ENCODE peak calls at places on chromosomes 7 and 10, in four cellular contexts. One of them, this sample, is unnamed.

GRCh38 chr7:6158424-6159096 is 113.9 kb downstream of the CYTH3 start:
- DNase-seq in stimulated activated CD8-positive, alpha-beta memory T cell treated with anti-CD3 and anti-CD28 coated beads, Interleukin-15, amount 100 ng/mL, for 4 hours: no peak
- DNase-seq in GM23248: no peak
- DNase-seq in body of pancreas: no peak
- DNase-seq in this sample: no peak

GRCh38 chr10:23047201-23048050 is 48.0 kb upstream of the MSRB2 start:
- DNase-seq in stimulated activated CD8-positive, alpha-beta memory T cell treated with anti-CD3 and anti-CD28 coated beads, Interleukin-15, amount 100 ng/mL, for 4 hours: no peak
- DNase-seq in GM23248: peak; percentile 48
- DNase-seq in body of pancreas: no peak
- DNase-seq in this sample: peak; percentile 12

GRCh38 chr10:71059059-71059818 is 153.1 kb upstream of the UNC5B start:
- DNase-seq in stimulated activated CD8-positive, alpha-beta memory T cell treated with anti-CD3 and anti-CD28 coated beads, Interleukin-15, amount 100 ng/mL, for 4 hours: no peak
- DNase-seq in GM23248: no peak
- DNase-seq in body of pancreas: no peak
- DNase-seq in this sample: no peak

GRCh38 chr7:98867271-98867701 is 2.5 kb downstream of the TMEM130 start:
- DNase-seq in stimulated activated CD8-positive, alpha-beta memory T cell treated with anti-CD3 and anti-CD28 coated beads, Interleukin-15, amount 100 ng/mL, for 4 hours: no peak
- DNase-seq in GM23248: no peak
- DNase-seq in body of pancreas: peak; percentile 22
- DNase-seq in this sample: peak; percentile 38

GRCh38 chr7:155796381-155797261 is 15.6 kb downstream of the SHH start:
- DNase-seq in stimulated activated CD8-positive, alpha-beta memory T cell treated with anti-CD3 and anti-CD28 coated beads, Interleukin-15, amount 100 ng/mL, for 4 hours: peak; percentile 16
- DNase-seq in GM23248: peak; percentile 67
- DNase-seq in body of pancreas: peak; percentile 79
- DNase-seq in this sample: no peak

GRCh38 chr7:109126404-109127050 is 556.9 kb downstream of the DNAJB9 start:
- DNase-seq in stimulated activated CD8-positive, alpha-beta memory T cell treated with anti-CD3 and anti-CD28 coated beads, Interleukin-15, amount 100 ng/mL, for 4 hours: no peak
- DNase-seq in GM23248: no peak
- DNase-seq in body of pancreas: no peak
- DNase-seq in this sample: no peak

GRCh38 chr10:33241351-33241750 is 93.1 kb downstream of the NRP1 start:
- DNase-seq in stimulated activated CD8-positive, alpha-beta memory T cell treated with anti-CD3 and anti-CD28 coated beads, Interleukin-15, amount 100 ng/mL, for 4 hours: no peak
- DNase-seq in GM23248: peak; percentile 39
- DNase-seq in body of pancreas: no peak
- DNase-seq in this sample: no peak

GRCh38 chr7:156780724-156781455 is 112.1 kb downstream of the LMBR1 start:
- DNase-seq in stimulated activated CD8-positive, alpha-beta memory T cell treated with anti-CD3 and anti-CD28 coated beads, Interleukin-15, amount 100 ng/mL, for 4 hours: no peak
- DNase-seq in GM23248: no peak
- DNase-seq in body of pancreas: no peak
- DNase-seq in this sample: no peak

GRCh38 chr10:11388996-11389395 is 222.5 kb downstream of the USP6NL start:
- DNase-seq in stimulated activated CD8-positive, alpha-beta memory T cell treated with anti-CD3 and anti-CD28 coated beads, Interleukin-15, amount 100 ng/mL, for 4 hours: no peak
- DNase-seq in GM23248: no peak
- DNase-seq in body of pancreas: no peak
- DNase-seq in this sample: no peak

GRCh38 chr10:3776796-3777571 is 8.0 kb downstream of the KLF6 start:
- DNase-seq in stimulated activated CD8-positive, alpha-beta memory T cell treated with anti-CD3 and anti-CD28 coated beads, Interleukin-15, amount 100 ng/mL, for 4 hours: no peak
- DNase-seq in GM23248: peak; percentile 93
- DNase-seq in body of pancreas: peak; percentile 65
- DNase-seq in this sample: peak; percentile 95

GRCh38 chr7:71414490-71414889 is 282.5 kb downstream of the GALNT17 start:
- DNase-seq in stimulated activated CD8-positive, alpha-beta memory T cell treated with anti-CD3 and anti-CD28 coated beads, Interleukin-15, amount 100 ng/mL, for 4 hours: no peak
- DNase-seq in GM23248: no peak
- DNase-seq in body of pancreas: peak; percentile 20
- DNase-seq in this sample: no peak

GRCh38 chr10:100970076-100970913 is 991 bp downstream of the SEMA4G start:
- DNase-seq in stimulated activated CD8-positive, alpha-beta memory T cell treated with anti-CD3 and anti-CD28 coated beads, Interleukin-15, amount 100 ng/mL, for 4 hours: no peak
- DNase-seq in GM23248: no peak
- DNase-seq in body of pancreas: peak; percentile 73
- DNase-seq in this sample: no peak

GRCh38 chr7:28988818-28989595 is 30.9 kb upstream of the TRIL start:
- DNase-seq in stimulated activated CD8-positive, alpha-beta memory T cell treated with anti-CD3 and anti-CD28 coated beads, Interleukin-15, amount 100 ng/mL, for 4 hours: no peak
- DNase-seq in GM23248: peak; percentile 97
- DNase-seq in body of pancreas: peak; percentile 19
- DNase-seq in this sample: peak; percentile 98

GRCh38 chr10:95352684-95353083 is 61.9 kb upstream of the PDLIM1 start:
- DNase-seq in stimulated activated CD8-positive, alpha-beta memory T cell treated with anti-CD3 and anti-CD28 coated beads, Interleukin-15, amount 100 ng/mL, for 4 hours: no peak
- DNase-seq in GM23248: no peak
- DNase-seq in body of pancreas: no peak
- DNase-seq in this sample: no peak

GRCh38 chr7:88254721-88255120 is 34.9 kb upstream of the SRI start:
- DNase-seq in stimulated activated CD8-positive, alpha-beta memory T cell treated with anti-CD3 and anti-CD28 coated beads, Interleukin-15, amount 100 ng/mL, for 4 hours: no peak
- DNase-seq in GM23248: peak; percentile 7
- DNase-seq in body of pancreas: no peak
- DNase-seq in this sample: peak; percentile 43

GRCh38 chr7:38195804-38196595 is 18.0 kb downstream of the STARD3NL start:
- DNase-seq in stimulated activated CD8-positive, alpha-beta memory T cell treated with anti-CD3 and anti-CD28 coated beads, Interleukin-15, amount 100 ng/mL, for 4 hours: no peak
- DNase-seq in GM23248: peak; percentile 72
- DNase-seq in body of pancreas: no peak
- DNase-seq in this sample: no peak

GRCh38 chr10:119871881-119872609 is 598 bp downstream of the MCMBP start:
- DNase-seq in stimulated activated CD8-positive, alpha-beta memory T cell treated with anti-CD3 and anti-CD28 coated beads, Interleukin-15, amount 100 ng/mL, for 4 hours: peak; percentile 27
- DNase-seq in GM23248: peak; percentile 64
- DNase-seq in body of pancreas: peak; percentile 85
- DNase-seq in this sample: peak; percentile 27

GRCh38 chr7:88147949-88148348 is 71.9 kb downstream of the SRI start:
- DNase-seq in stimulated activated CD8-positive, alpha-beta memory T cell treated with anti-CD3 and anti-CD28 coated beads, Interleukin-15, amount 100 ng/mL, for 4 hours: no peak
- DNase-seq in GM23248: no peak
- DNase-seq in body of pancreas: no peak
- DNase-seq in this sample: no peak

GRCh38 chr10:86715156-86715795 is 41.1 kb upstream of the BMPR1A start:
- DNase-seq in stimulated activated CD8-positive, alpha-beta memory T cell treated with anti-CD3 and anti-CD28 coated beads, Interleukin-15, amount 100 ng/mL, for 4 hours: no peak
- DNase-seq in GM23248: no peak
- DNase-seq in body of pancreas: no peak
- DNase-seq in this sample: no peak

GRCh38 chr7:139655305-139655704 is 122.5 kb downstream of the HIPK2 start:
- DNase-seq in stimulated activated CD8-positive, alpha-beta memory T cell treated with anti-CD3 and anti-CD28 coated beads, Interleukin-15, amount 100 ng/mL, for 4 hours: no peak
- DNase-seq in GM23248: no peak
- DNase-seq in body of pancreas: no peak
- DNase-seq in this sample: no peak

GRCh38 chr7:47748041-47748440 is 166.1 kb upstream of the TNS3 start:
- DNase-seq in stimulated activated CD8-positive, alpha-beta memory T cell treated with anti-CD3 and anti-CD28 coated beads, Interleukin-15, amount 100 ng/mL, for 4 hours: no peak
- DNase-seq in GM23248: no peak
- DNase-seq in body of pancreas: no peak
- DNase-seq in this sample: no peak

GRCh38 chr10:46299531-46300366 is 13.0 kb downstream of the ANTXRL start:
- DNase-seq in stimulated activated CD8-positive, alpha-beta memory T cell treated with anti-CD3 and anti-CD28 coated beads, Interleukin-15, amount 100 ng/mL, for 4 hours: no peak
- DNase-seq in GM23248: no peak
- DNase-seq in body of pancreas: no peak
- DNase-seq in this sample: no peak

GRCh38 chr7:142939226-142939910 is at the start of gene LLCFC1:
- DNase-seq in stimulated activated CD8-positive, alpha-beta memory T cell treated with anti-CD3 and anti-CD28 coated beads, Interleukin-15, amount 100 ng/mL, for 4 hours: no peak
- DNase-seq in GM23248: no peak
- DNase-seq in body of pancreas: peak; percentile 34
- DNase-seq in this sample: no peak

GRCh38 chr10:3071405-3072198 is 4.3 kb downstream of the PFKP start:
- DNase-seq in stimulated activated CD8-positive, alpha-beta memory T cell treated with anti-CD3 and anti-CD28 coated beads, Interleukin-15, amount 100 ng/mL, for 4 hours: peak; percentile 29
- DNase-seq in GM23248: peak; percentile 82
- DNase-seq in body of pancreas: no peak
- DNase-seq in this sample: peak; percentile 71